ENCODE peak calls at places on chromosomes 13 and 19, in five cellular contexts. S is hepatocyte, G is HepG2, F is fibroblast of lung, H is MM.1S. V is an unnamed sample.

GRCh38 chr13:100887729-100888151 is 213.1 kb upstream of the TMTC4 start:
- DNase-seq in H (no peak), F (peak; percentile 46), S (peak; percentile 7), G (no peak), V (peak; percentile 93)

GRCh38 chr13:43298799-43299198 is 275.4 kb downstream of the DNAJC15 start:
- DNase-seq in F (no peak), S (no peak), G (no peak), H (no peak), V (no peak)

GRCh38 chr19:50669319-50670101 is 20.3 kb downstream of the C19orf81 start:
- DNase-seq in F (peak; percentile 25), S (peak; percentile 44), H (peak; percentile 26), G (no peak), V (peak; percentile 54)

GRCh38 chr19:18379803-18380747 is 5.9 kb upstream of the GDF15 start:
- DNase-seq in S (peak; percentile 84), F (peak; percentile 91), G (peak; percentile 98), H (no peak), V (peak; percentile 98)

GRCh38 chr13:42041684-42042035 is 6.8 kb upstream of the DGKH start:
- DNase-seq in H (no peak), G (no peak), S (peak; percentile 83), F (peak; percentile 71), V (peak; percentile 89)

GRCh38 chr13:79987323-79987722 is 353.6 kb downstream of the SPRY2 start:
- DNase-seq in H (no peak), F (no peak), S (no peak), G (no peak), V (peak; percentile 74)

GRCh38 chr13:53260594-53260993 is 232.0 kb downstream of the OLFM4 start:
- DNase-seq in F (no peak), S (no peak), G (no peak), H (no peak), V (no peak)

GRCh38 chr19:28961772-28962500 is 251.0 kb downstream of the UQCRFS1 start:
- DNase-seq in F (peak; percentile 24), H (no peak), S (no peak), G (no peak), V (peak; percentile 81)

GRCh38 chr19:40539070-40539469 is 37.6 kb upstream of the SHKBP1 start:
- DNase-seq in H (no peak), F (no peak), G (no peak), S (no peak), V (peak; percentile 20)

GRCh38 chr13:80235131-80235530 is 105.8 kb downstream of the SPRY2 start:
- DNase-seq in S (peak; percentile 17), G (no peak), F (peak; percentile 46), H (no peak), V (no peak)

GRCh38 chr13:112525306-112525945 is 62.5 kb downstream of the TUBGCP3 start:
- DNase-seq in S (no peak), G (no peak), H (no peak), F (no peak), V (peak; percentile 7)

GRCh38 chr19:44738603-44739585 is 9.6 kb upstream of the BCL3 start:
- DNase-seq in G (peak; percentile 62), F (no peak), H (no peak), S (peak; percentile 69), V (peak; percentile 53)

GRCh38 chr13:41308241-41308640 is 2.8 kb upstream of the NAA16 start:
- DNase-seq in S (no peak), G (no peak), F (no peak), H (no peak), V (no peak)

GRCh38 chr13:113557013-113557412 is 27.5 kb upstream of the TFDP1 start:
- DNase-seq in G (no peak), F (no peak), S (no peak), H (no peak), V (no peak)

GRCh38 chr13:111289251-111289650 is 31.2 kb upstream of the TEX29 start:
- DNase-seq in H (no peak), S (no peak), F (no peak), G (no peak), V (no peak)

GRCh38 chr13:73368608-73369007 is 309.8 kb downstream of the KLF5 start:
- DNase-seq in G (no peak), S (peak; percentile 34), F (no peak), H (no peak), V (no peak)

GRCh38 chr13:99989376-99990044 is 7.9 kb downstream of the ZIC2 start:
- DNase-seq in H (no peak), F (no peak), S (no peak), G (no peak), V (no peak)

GRCh38 chr13:36526897-36527296 is 94.6 kb downstream of the CCNA1 start:
- DNase-seq in H (no peak), F (no peak), G (no peak), S (no peak), V (no peak)

GRCh38 chr13:76879211-76879875 is 6.9 kb downstream of the KCTD12 start:
- DNase-seq in F (peak; percentile 82), H (peak; percentile 54), G (no peak), S (peak; percentile 33), V (peak; percentile 94)

GRCh38 chr13:30473675-30474074 is 7.9 kb upstream of the HMGB1 start:
- DNase-seq in H (no peak), S (no peak), G (no peak), F (no peak), V (no peak)

GRCh38 chr19:719636-720377 is 11.1 kb downstream of the PALM start:
- DNase-seq in F (no peak), S (no peak), H (no peak), G (no peak), V (no peak)

GRCh38 chr19:3368848-3369336 is 2.5 kb downstream of the NFIC start:
- DNase-seq in F (peak; percentile 55), S (no peak), G (no peak), H (no peak), V (peak; percentile 56)

GRCh38 chr19:3372413-3372812 is 6.0 kb downstream of the NFIC start:
- DNase-seq in S (no peak), G (no peak), F (no peak), H (no peak), V (no peak)

GRCh38 chr19:3369337-3370213 is 3.2 kb downstream of the NFIC start:
- DNase-seq in H (no peak), G (no peak), F (peak; percentile 73), S (peak; percentile 76), V (peak; percentile 89)

GRCh38 chr19:3370214-3370720 is 3.9 kb downstream of the NFIC start:
- DNase-seq in H (no peak), F (peak; percentile 54), S (peak; percentile 49), G (no peak), V (peak; percentile 34)

DNA sequence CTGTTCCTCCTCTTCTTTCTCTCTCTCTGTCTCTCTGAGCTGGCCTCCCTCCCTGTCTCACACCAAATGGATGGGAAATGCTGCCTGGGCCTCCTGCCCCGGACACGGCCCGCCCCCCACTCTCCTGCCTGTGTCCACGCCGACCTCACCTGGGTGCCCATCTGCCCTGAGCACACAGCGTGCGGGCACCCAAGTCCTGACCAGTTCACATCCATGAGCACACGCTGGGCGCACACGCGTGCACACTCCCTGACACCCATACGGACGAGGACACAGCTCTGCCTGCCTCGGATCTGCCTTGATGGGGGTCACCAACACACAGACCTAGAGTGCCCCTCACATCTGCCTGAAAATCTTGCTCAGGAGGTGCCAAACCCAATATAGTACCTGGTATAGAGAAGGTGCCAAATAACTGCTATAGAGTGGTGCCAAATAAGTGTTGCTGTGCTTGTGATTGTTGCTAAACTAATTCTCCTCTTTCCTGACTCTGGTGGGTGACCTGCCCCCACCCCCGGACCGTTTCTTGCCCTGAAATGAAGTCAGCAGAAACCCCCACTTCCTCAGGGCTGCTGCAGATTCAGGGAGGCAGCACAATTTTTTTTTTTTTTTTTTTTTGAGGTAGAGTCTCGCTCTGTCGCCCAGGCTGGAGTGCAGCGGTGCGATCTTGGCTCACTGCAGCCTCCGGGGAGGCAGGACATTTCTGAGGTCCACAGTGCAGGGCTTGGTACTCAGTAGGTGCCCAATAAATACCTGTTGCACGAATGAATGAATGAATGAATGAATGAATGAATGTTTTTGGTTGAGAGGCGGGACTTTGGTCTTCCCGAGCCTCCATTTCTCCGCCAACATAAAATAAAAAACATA is 4.6 kb downstream of the NFIC start:
- DNase-seq in F (no peak), S (no peak), G (no peak), H (no peak), V (no peak)
- TF ChIP-seq EZH2 in F (no peak), S (no peak), G (no peak), H (no peak), V (no peak)

DNA sequence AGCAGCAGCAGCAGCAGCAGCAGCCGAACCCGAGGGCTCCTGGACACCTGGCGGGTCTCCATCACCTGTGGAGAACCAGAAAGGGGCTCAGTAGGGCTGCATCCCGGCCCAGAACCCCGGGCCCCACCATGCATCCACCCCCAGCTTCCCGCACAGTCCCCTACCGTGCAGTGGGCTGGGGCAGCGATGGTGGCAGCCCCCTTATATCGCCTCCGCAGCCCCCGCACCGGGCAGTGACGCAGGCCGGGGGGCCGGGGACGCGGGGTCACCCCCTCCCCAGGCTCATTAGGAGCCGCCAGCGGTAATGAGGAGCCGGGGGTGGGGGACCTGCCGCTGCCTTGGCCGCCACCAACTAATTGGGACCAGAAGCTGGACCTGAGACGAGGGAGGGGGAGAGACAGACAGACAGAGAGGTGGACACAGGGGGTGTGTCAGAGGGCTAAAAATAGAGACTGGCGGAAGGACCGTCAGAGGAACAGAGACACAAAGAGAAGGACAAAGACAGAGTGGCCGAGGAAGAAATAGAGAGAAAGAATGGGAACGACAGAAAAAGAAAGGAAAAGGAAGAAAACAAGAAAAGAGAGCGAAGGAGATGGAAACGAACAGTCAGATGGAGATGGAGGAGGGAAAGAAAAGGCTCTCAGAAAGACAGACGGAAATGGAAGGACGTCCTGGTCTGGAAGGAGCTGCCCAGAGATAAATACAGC is at the start of gene PTH2:
- DNase-seq in G (no peak), F (no peak), S (no peak), H (no peak), V (no peak)
- TF ChIP-seq EZH2 in G (no peak), F (no peak), S (no peak), H (peak; percentile 74), V (no peak)

DNA sequence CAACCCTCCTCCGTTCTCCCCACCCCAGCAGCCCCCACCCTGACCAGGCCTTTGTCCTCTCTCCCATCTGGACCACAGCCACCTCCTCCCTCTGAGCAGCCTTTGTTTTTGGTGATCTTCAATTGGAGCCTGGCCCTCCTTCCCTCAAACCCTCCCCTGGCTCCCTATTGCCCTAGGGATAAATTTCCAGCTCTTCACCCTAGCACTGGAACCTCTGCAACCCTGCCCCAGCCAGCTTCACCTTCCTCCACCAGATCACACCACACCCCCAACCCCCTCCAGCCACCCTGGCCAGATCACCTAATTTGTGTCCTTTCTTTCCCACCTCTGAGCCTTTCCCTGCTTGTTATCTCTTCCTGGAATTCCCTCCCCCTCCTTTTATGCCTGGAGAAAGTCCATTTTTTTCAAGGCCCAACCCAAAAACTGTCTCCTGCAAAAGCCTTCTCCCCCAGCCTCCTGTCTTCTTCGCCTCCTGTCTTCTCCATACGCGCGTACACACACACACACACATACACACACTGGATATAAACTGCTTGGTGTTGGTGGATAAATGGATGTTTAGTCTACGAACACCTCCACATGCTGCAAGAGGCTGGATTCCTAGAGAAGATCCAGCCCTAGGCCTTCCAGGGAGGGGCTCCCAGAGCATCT is 5.2 kb upstream of the TLE2 start:
- DNase-seq in H (no peak), S (peak; percentile 48), F (peak; percentile 80), G (no peak), V (no peak)
- TF ChIP-seq EZH2 in H (no peak), S (no peak), F (no peak), G (no peak), V (no peak)

GRCh38 chr19:46068345-46069258 is 27.8 kb upstream of the IGFL4 start:
- DNase-seq in S (peak; percentile 42), H (no peak), F (peak; percentile 84), G (peak; percentile 92), V (peak; percentile 93)
- TF ChIP-seq EZH2 in S (no peak), H (no peak), F (no peak), G (no peak), V (no peak)

GRCh38 chr13:87675851-87676250 is 4.7 kb downstream of the SLITRK5 start:
- DNase-seq in G (no peak), F (no peak), H (no peak), S (no peak), V (no peak)
- TF ChIP-seq EZH2 in G (no peak), F (no peak), H (no peak), S (no peak), V (no peak)

GRCh38 chr13:102347490-102347889 is 54.4 kb downstream of the FGF14 start:
- DNase-seq in F (peak; percentile 6), S (no peak), H (no peak), G (no peak), V (no peak)
- TF ChIP-seq EZH2 in F (no peak), S (no peak), H (no peak), G (no peak), V (no peak)